ENCODE peak calls at places on chromosomes 12 and 14, in ten cellular contexts. One of them, this sample, is unnamed.

GRCh38 chr12:62977879-62978278 is 42.9 kb upstream of the PPM1H start:
- DNase-seq in fibroblast of the conjunctiva: no peak
- DNase-seq in cardiac muscle cell: no peak
- DNase-seq in nucleus accumbens: no peak
- DNase-seq in MV-4-11: no peak
- DNase-seq in stimulated activated CD4-positive, alpha-beta T cell treated with anti-CD3 and anti-CD28 coated beads, Interleukin-15, amount 100 ng/mL, for 1 hour: no peak
- DNase-seq in endothelial cell of umbilical vein: no peak
- DNase-seq in memory B cell: no peak
- DNase-seq in thoracic aorta: no peak
- DNase-seq in activated CD8-positive, alpha-beta memory T cell treated with anti-CD3 and anti-CD28 coated beads for 24 hours: no peak
- DNase-seq in this sample: no peak

GRCh38 chr14:98894600-98894999 is 377.4 kb downstream of the BCL11B start:
- DNase-seq in fibroblast of the conjunctiva: no peak
- DNase-seq in cardiac muscle cell: no peak
- DNase-seq in nucleus accumbens: no peak
- DNase-seq in MV-4-11: no peak
- DNase-seq in stimulated activated CD4-positive, alpha-beta T cell treated with anti-CD3 and anti-CD28 coated beads, Interleukin-15, amount 100 ng/mL, for 1 hour: no peak
- DNase-seq in endothelial cell of umbilical vein: no peak
- DNase-seq in memory B cell: no peak
- DNase-seq in thoracic aorta: no peak
- DNase-seq in activated CD8-positive, alpha-beta memory T cell treated with anti-CD3 and anti-CD28 coated beads for 24 hours: no peak
- DNase-seq in this sample: no peak

GRCh38 chr14:73879027-73879426 is 7.6 kb upstream of the ZNF410 start:
- DNase-seq in fibroblast of the conjunctiva: no peak
- DNase-seq in cardiac muscle cell: no peak
- DNase-seq in nucleus accumbens: no peak
- DNase-seq in MV-4-11: no peak
- DNase-seq in stimulated activated CD4-positive, alpha-beta T cell treated with anti-CD3 and anti-CD28 coated beads, Interleukin-15, amount 100 ng/mL, for 1 hour: no peak
- DNase-seq in endothelial cell of umbilical vein: no peak
- DNase-seq in memory B cell: no peak
- DNase-seq in thoracic aorta: no peak
- DNase-seq in activated CD8-positive, alpha-beta memory T cell treated with anti-CD3 and anti-CD28 coated beads for 24 hours: no peak
- DNase-seq in this sample: no peak

GRCh38 chr14:66395300-66395699 is 90.9 kb upstream of the CCDC196 start:
- DNase-seq in fibroblast of the conjunctiva: no peak
- DNase-seq in cardiac muscle cell: no peak
- DNase-seq in nucleus accumbens: no peak
- DNase-seq in MV-4-11: peak; percentile 31
- DNase-seq in stimulated activated CD4-positive, alpha-beta T cell treated with anti-CD3 and anti-CD28 coated beads, Interleukin-15, amount 100 ng/mL, for 1 hour: no peak
- DNase-seq in endothelial cell of umbilical vein: no peak
- DNase-seq in memory B cell: no peak
- DNase-seq in thoracic aorta: no peak
- DNase-seq in activated CD8-positive, alpha-beta memory T cell treated with anti-CD3 and anti-CD28 coated beads for 24 hours: no peak
- DNase-seq in this sample: no peak

GRCh38 chr12:120100630-120101029 is 15.9 kb downstream of the RAB35 start:
- DNase-seq in fibroblast of the conjunctiva: peak; percentile 28
- DNase-seq in cardiac muscle cell: no peak
- DNase-seq in nucleus accumbens: peak; percentile 51
- DNase-seq in MV-4-11: no peak
- DNase-seq in stimulated activated CD4-positive, alpha-beta T cell treated with anti-CD3 and anti-CD28 coated beads, Interleukin-15, amount 100 ng/mL, for 1 hour: no peak
- DNase-seq in endothelial cell of umbilical vein: peak; percentile 36
- DNase-seq in memory B cell: no peak
- DNase-seq in thoracic aorta: peak; percentile 64
- DNase-seq in activated CD8-positive, alpha-beta memory T cell treated with anti-CD3 and anti-CD28 coated beads for 24 hours: no peak
- DNase-seq in this sample: no peak

GRCh38 chr14:87567926-87568325 is 425.1 kb downstream of the GALC start:
- DNase-seq in fibroblast of the conjunctiva: no peak
- DNase-seq in cardiac muscle cell: no peak
- DNase-seq in nucleus accumbens: no peak
- DNase-seq in MV-4-11: no peak
- DNase-seq in stimulated activated CD4-positive, alpha-beta T cell treated with anti-CD3 and anti-CD28 coated beads, Interleukin-15, amount 100 ng/mL, for 1 hour: no peak
- DNase-seq in endothelial cell of umbilical vein: no peak
- DNase-seq in memory B cell: no peak
- DNase-seq in thoracic aorta: no peak
- DNase-seq in activated CD8-positive, alpha-beta memory T cell treated with anti-CD3 and anti-CD28 coated beads for 24 hours: no peak
- DNase-seq in this sample: no peak

GRCh38 chr12:50246873-50247612 is 36.3 kb downstream of the LIMA1 start:
- DNase-seq in fibroblast of the conjunctiva: peak; percentile 68
- DNase-seq in cardiac muscle cell: no peak
- DNase-seq in nucleus accumbens: no peak
- DNase-seq in MV-4-11: peak; percentile 66
- DNase-seq in stimulated activated CD4-positive, alpha-beta T cell treated with anti-CD3 and anti-CD28 coated beads, Interleukin-15, amount 100 ng/mL, for 1 hour: no peak
- DNase-seq in endothelial cell of umbilical vein: peak; percentile 79
- DNase-seq in memory B cell: no peak
- DNase-seq in thoracic aorta: peak; percentile 80
- DNase-seq in activated CD8-positive, alpha-beta memory T cell treated with anti-CD3 and anti-CD28 coated beads for 24 hours: peak; percentile 65
- DNase-seq in this sample: no peak

GRCh38 chr12:31629756-31630732 is 29.4 kb upstream of the ETFBKMT start:
- DNase-seq in fibroblast of the conjunctiva: no peak
- DNase-seq in cardiac muscle cell: peak; percentile 93
- DNase-seq in nucleus accumbens: no peak
- DNase-seq in MV-4-11: no peak
- DNase-seq in stimulated activated CD4-positive, alpha-beta T cell treated with anti-CD3 and anti-CD28 coated beads, Interleukin-15, amount 100 ng/mL, for 1 hour: no peak
- DNase-seq in endothelial cell of umbilical vein: peak; percentile 77
- DNase-seq in memory B cell: no peak
- DNase-seq in thoracic aorta: no peak
- DNase-seq in activated CD8-positive, alpha-beta memory T cell treated with anti-CD3 and anti-CD28 coated beads for 24 hours: no peak
- DNase-seq in this sample: peak; percentile 42

GRCh38 chr12:110744176-110744575 is 1.5 kb upstream of the PPP1CC start:
- DNase-seq in fibroblast of the conjunctiva: no peak
- DNase-seq in cardiac muscle cell: no peak
- DNase-seq in nucleus accumbens: peak; percentile 60
- DNase-seq in MV-4-11: no peak
- DNase-seq in stimulated activated CD4-positive, alpha-beta T cell treated with anti-CD3 and anti-CD28 coated beads, Interleukin-15, amount 100 ng/mL, for 1 hour: no peak
- DNase-seq in endothelial cell of umbilical vein: peak; percentile 33
- DNase-seq in memory B cell: no peak
- DNase-seq in thoracic aorta: no peak
- DNase-seq in activated CD8-positive, alpha-beta memory T cell treated with anti-CD3 and anti-CD28 coated beads for 24 hours: no peak
- DNase-seq in this sample: no peak

GRCh38 chr14:77407158-77407557 is 16.2 kb downstream of the NOXRED1 start:
- DNase-seq in fibroblast of the conjunctiva: no peak
- DNase-seq in cardiac muscle cell: no peak
- DNase-seq in nucleus accumbens: no peak
- DNase-seq in MV-4-11: peak; percentile 90
- DNase-seq in stimulated activated CD4-positive, alpha-beta T cell treated with anti-CD3 and anti-CD28 coated beads, Interleukin-15, amount 100 ng/mL, for 1 hour: no peak
- DNase-seq in endothelial cell of umbilical vein: no peak
- DNase-seq in memory B cell: no peak
- DNase-seq in thoracic aorta: no peak
- DNase-seq in activated CD8-positive, alpha-beta memory T cell treated with anti-CD3 and anti-CD28 coated beads for 24 hours: no peak
- DNase-seq in this sample: no peak

GRCh38 chr12:54008260-54008552 is 579 bp upstream of the HOXC8 start:
- DNase-seq in fibroblast of the conjunctiva: no peak
- DNase-seq in cardiac muscle cell: no peak
- DNase-seq in nucleus accumbens: no peak
- DNase-seq in MV-4-11: no peak
- DNase-seq in stimulated activated CD4-positive, alpha-beta T cell treated with anti-CD3 and anti-CD28 coated beads, Interleukin-15, amount 100 ng/mL, for 1 hour: no peak
- DNase-seq in endothelial cell of umbilical vein: no peak
- DNase-seq in memory B cell: no peak
- DNase-seq in thoracic aorta: no peak
- DNase-seq in activated CD8-positive, alpha-beta memory T cell treated with anti-CD3 and anti-CD28 coated beads for 24 hours: no peak
- DNase-seq in this sample: no peak

GRCh38 chr14:102592969-102593840 is 756 bp downstream of the RCOR1 start:
- DNase-seq in fibroblast of the conjunctiva: no peak
- DNase-seq in cardiac muscle cell: peak; percentile 73
- DNase-seq in nucleus accumbens: peak; percentile 43
- DNase-seq in MV-4-11: peak; percentile 25
- DNase-seq in stimulated activated CD4-positive, alpha-beta T cell treated with anti-CD3 and anti-CD28 coated beads, Interleukin-15, amount 100 ng/mL, for 1 hour: peak; percentile 40
- DNase-seq in endothelial cell of umbilical vein: peak; percentile 41
- DNase-seq in memory B cell: peak; percentile 73
- DNase-seq in thoracic aorta: no peak
- DNase-seq in activated CD8-positive, alpha-beta memory T cell treated with anti-CD3 and anti-CD28 coated beads for 24 hours: peak; percentile 79
- DNase-seq in this sample: peak; percentile 37

GRCh38 chr14:62206456-62206855 is 444.2 kb downstream of the SNAPC1 start:
- DNase-seq in fibroblast of the conjunctiva: no peak
- DNase-seq in cardiac muscle cell: no peak
- DNase-seq in nucleus accumbens: no peak
- DNase-seq in MV-4-11: no peak
- DNase-seq in stimulated activated CD4-positive, alpha-beta T cell treated with anti-CD3 and anti-CD28 coated beads, Interleukin-15, amount 100 ng/mL, for 1 hour: no peak
- DNase-seq in endothelial cell of umbilical vein: peak; percentile 17
- DNase-seq in memory B cell: no peak
- DNase-seq in thoracic aorta: no peak
- DNase-seq in activated CD8-positive, alpha-beta memory T cell treated with anti-CD3 and anti-CD28 coated beads for 24 hours: no peak
- DNase-seq in this sample: no peak

GRCh38 chr12:57459750-57460400 is at the start of gene GLI1:
- DNase-seq in fibroblast of the conjunctiva: no peak
- DNase-seq in cardiac muscle cell: peak; percentile 73
- DNase-seq in nucleus accumbens: no peak
- DNase-seq in MV-4-11: no peak
- DNase-seq in stimulated activated CD4-positive, alpha-beta T cell treated with anti-CD3 and anti-CD28 coated beads, Interleukin-15, amount 100 ng/mL, for 1 hour: no peak
- DNase-seq in endothelial cell of umbilical vein: no peak
- DNase-seq in memory B cell: no peak
- DNase-seq in thoracic aorta: no peak
- DNase-seq in activated CD8-positive, alpha-beta memory T cell treated with anti-CD3 and anti-CD28 coated beads for 24 hours: no peak
- DNase-seq in this sample: no peak

GRCh38 chr14:79578470-79578869 is 632.8 kb downstream of the DIO2 start:
- DNase-seq in fibroblast of the conjunctiva: no peak
- DNase-seq in cardiac muscle cell: no peak
- DNase-seq in nucleus accumbens: no peak
- DNase-seq in MV-4-11: no peak
- DNase-seq in stimulated activated CD4-positive, alpha-beta T cell treated with anti-CD3 and anti-CD28 coated beads, Interleukin-15, amount 100 ng/mL, for 1 hour: no peak
- DNase-seq in endothelial cell of umbilical vein: no peak
- DNase-seq in memory B cell: no peak
- DNase-seq in thoracic aorta: no peak
- DNase-seq in activated CD8-positive, alpha-beta memory T cell treated with anti-CD3 and anti-CD28 coated beads for 24 hours: no peak
- DNase-seq in this sample: no peak

GRCh38 chr12:29552324-29552927 is 54.9 kb upstream of the OVCH1 start:
- DNase-seq in fibroblast of the conjunctiva: peak; percentile 61
- DNase-seq in cardiac muscle cell: peak; percentile 74
- DNase-seq in nucleus accumbens: no peak
- DNase-seq in MV-4-11: peak; percentile 36
- DNase-seq in stimulated activated CD4-positive, alpha-beta T cell treated with anti-CD3 and anti-CD28 coated beads, Interleukin-15, amount 100 ng/mL, for 1 hour: peak; percentile 39
- DNase-seq in endothelial cell of umbilical vein: peak; percentile 66
- DNase-seq in memory B cell: peak; percentile 47
- DNase-seq in thoracic aorta: no peak
- DNase-seq in activated CD8-positive, alpha-beta memory T cell treated with anti-CD3 and anti-CD28 coated beads for 24 hours: peak; percentile 76
- DNase-seq in this sample: peak; percentile 72

GRCh38 chr12:106851306-106851705 is 76.8 kb downstream of the RIC8B start:
- DNase-seq in fibroblast of the conjunctiva: no peak
- DNase-seq in cardiac muscle cell: no peak
- DNase-seq in nucleus accumbens: no peak
- DNase-seq in MV-4-11: no peak
- DNase-seq in stimulated activated CD4-positive, alpha-beta T cell treated with anti-CD3 and anti-CD28 coated beads, Interleukin-15, amount 100 ng/mL, for 1 hour: no peak
- DNase-seq in endothelial cell of umbilical vein: no peak
- DNase-seq in memory B cell: no peak
- DNase-seq in thoracic aorta: no peak
- DNase-seq in activated CD8-positive, alpha-beta memory T cell treated with anti-CD3 and anti-CD28 coated beads for 24 hours: no peak
- DNase-seq in this sample: no peak